ENCODE peak calls at places on chromosomes 6 and 20, in nine cellular contexts. Y, U, B, T, P, D, J, M and L are unnamed samples.

GRCh38 chr6:42618686-42619085 is 54.9 kb downstream of the UBR2 start:
- DNase-seq in Y (no peak), U (no peak), B (peak; percentile 83), T (no peak), P (no peak), D (peak; percentile 79), J (no peak), M (no peak), L (no peak)

GRCh38 chr6:148170286-148170685 is 172.4 kb upstream of the SASH1 start:
- DNase-seq in Y (no peak), U (no peak), B (no peak), T (no peak), P (no peak), D (no peak), J (no peak), M (no peak), L (peak; percentile 6)

GRCh38 chr20:57361517-57361916 is 10.5 kb downstream of the RAE1 start:
- DNase-seq in Y (no peak), U (no peak), B (peak; percentile 87), T (no peak), P (no peak), D (peak; percentile 88), J (no peak), M (no peak), L (peak; percentile 66)

GRCh38 chr6:13795041-13795748 is 19.2 kb downstream of the MCUR1 start:
- DNase-seq in Y (peak; percentile 23), U (peak; percentile 74), B (peak; percentile 83), T (peak; percentile 86), P (peak; percentile 84), D (peak; percentile 70), J (peak; percentile 78), M (peak; percentile 90), L (peak; percentile 83)

GRCh38 chr20:36284751-36285150 is 21.4 kb upstream of the DLGAP4 start:
- DNase-seq in Y (no peak), U (peak; percentile 9), B (no peak), T (no peak), P (peak; percentile 21), D (no peak), J (no peak), M (no peak), L (no peak)

GRCh38 chr6:158548418-158549161 is 11.3 kb upstream of the TMEM181 start:
- DNase-seq in Y (no peak), U (no peak), B (no peak), T (peak; percentile 41), P (peak; percentile 41), D (peak; percentile 39), J (peak; percentile 9), M (no peak), L (no peak)

GRCh38 chr20:4326194-4327065 is 311.1 kb upstream of the RNF24 start:
- DNase-seq in Y (no peak), U (no peak), B (peak; percentile 4), T (no peak), P (no peak), D (no peak), J (no peak), M (no peak), L (no peak)

GRCh38 chr6:126804255-126805064 is 314.0 kb upstream of the RSPO3 start:
- DNase-seq in Y (peak; percentile 8), U (peak; percentile 36), B (peak; percentile 55), T (peak; percentile 59), P (no peak), D (peak; percentile 30), J (peak; percentile 11), M (no peak), L (peak; percentile 70)

GRCh38 chr20:45138451-45139300 is 14.4 kb upstream of the WFDC12 start:
- DNase-seq in Y (peak; percentile 31), U (peak; percentile 85), B (no peak), T (peak; percentile 74), P (peak; percentile 90), D (no peak), J (peak; percentile 31), M (no peak), L (peak; percentile 42)

GRCh38 chr6:8914700-8915099 is 479.4 kb upstream of the SLC35B3 start:
- DNase-seq in Y (no peak), U (no peak), B (no peak), T (no peak), P (no peak), D (no peak), J (no peak), M (no peak), L (no peak)

GRCh38 chr20:2799688-2800589 is 488 bp downstream of the CPXM1 start:
- DNase-seq in Y (no peak), U (no peak), B (peak; percentile 7), T (peak; percentile 66), P (no peak), D (peak; percentile 16), J (no peak), M (no peak), L (peak; percentile 22)

GRCh38 chr20:2798814-2799213 is 1.6 kb downstream of the CPXM1 start:
- DNase-seq in Y (no peak), U (no peak), B (peak; percentile 10), T (peak; percentile 56), P (no peak), D (no peak), J (no peak), M (no peak), L (no peak)

GRCh38 chr20:2800590-2801458 is at the start of gene CPXM1:
- DNase-seq in Y (no peak), U (no peak), B (no peak), T (peak; percentile 90), P (no peak), D (no peak), J (no peak), M (no peak), L (peak; percentile 68)

GRCh38 chr20:2799271-2799670 is 1.2 kb downstream of the CPXM1 start:
- DNase-seq in Y (no peak), U (no peak), B (no peak), T (peak; percentile 29), P (no peak), D (no peak), J (no peak), M (no peak), L (no peak)

DNA sequence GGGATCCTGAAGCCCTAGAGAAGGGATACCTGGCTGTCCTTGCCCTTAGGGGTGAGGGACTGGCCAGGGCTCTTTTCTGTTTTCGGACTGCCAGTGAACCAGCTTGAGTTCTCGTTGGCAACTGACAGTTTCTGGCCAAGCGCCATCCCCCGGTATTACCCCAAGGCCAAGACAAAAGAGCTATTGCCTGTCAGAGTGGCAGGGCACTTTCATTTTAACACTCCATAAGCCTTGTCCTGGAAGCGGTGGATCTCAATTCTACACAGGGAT is 967 bp upstream of the CPXM1 start:
- DNase-seq in Y (no peak), U (no peak), B (no peak), T (peak; percentile 15), P (no peak), D (no peak), J (peak; percentile 51), M (no peak), L (no peak)
- H3K4me3 ChIP-seq in Y (no peak overlapping the region), U (no peak overlapping the region), B (no peak overlapping the region), T (peak overlapping the region; percentile 68), P (no peak overlapping the region), D (no peak overlapping the region), J (no peak overlapping the region), M (no peak overlapping the region), L (no peak overlapping the region)

GRCh38 chr20:10076126-10077080 is 41.6 kb downstream of the ANKEF1 start:
- DNase-seq in Y (no peak), U (no peak), B (no peak), T (no peak), P (no peak), D (peak; percentile 13), J (peak; percentile 65), M (no peak), L (no peak)

GRCh38 chr20:10078403-10078802 is 43.6 kb downstream of the ANKEF1 start:
- DNase-seq in Y (no peak), U (no peak), B (no peak), T (no peak), P (no peak), D (no peak), J (peak; percentile 61), M (no peak), L (no peak)

GRCh38 chr20:10075606-10076005 is 40.8 kb downstream of the ANKEF1 start:
- DNase-seq in Y (no peak), U (no peak), B (no peak), T (no peak), P (no peak), D (no peak), J (no peak), M (no peak), L (no peak)

GRCh38 chr20:10077886-10078285 is 43.1 kb downstream of the ANKEF1 start:
- DNase-seq in Y (no peak), U (no peak), B (no peak), T (no peak), P (no peak), D (no peak), J (no peak), M (no peak), L (no peak)

DNA sequence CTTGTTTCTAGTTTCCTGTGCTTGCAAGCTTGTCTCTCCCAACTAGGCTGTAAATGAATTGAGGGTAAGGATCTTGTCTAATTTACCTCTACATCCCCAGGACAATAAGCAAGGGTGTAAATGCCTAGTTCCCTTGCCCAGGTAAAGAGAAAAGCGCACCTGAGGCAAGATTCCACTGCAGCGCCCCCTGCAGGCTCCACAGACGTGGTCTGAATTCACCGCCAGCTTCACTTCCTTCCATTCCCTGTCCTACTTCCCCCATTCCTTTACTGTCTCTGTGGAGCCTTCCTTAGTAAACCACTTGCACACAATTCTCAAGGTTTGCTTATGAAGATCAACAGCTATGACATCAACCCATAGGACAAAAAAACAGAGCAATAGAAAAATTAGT is 42.3 kb downstream of the ANKEF1 start:
- DNase-seq in Y (no peak), U (no peak), B (no peak), T (peak; percentile 36), P (no peak), D (no peak), J (no peak), M (no peak), L (no peak)
- TF ChIP-seq CTCF in Y (peak; percentile 61), U (peak; percentile 20), B (no peak), T (peak; percentile 70), P (peak; percentile 28), D (peak; percentile 10), J (no peak), M (no peak), L (peak; percentile 48)

DNA sequence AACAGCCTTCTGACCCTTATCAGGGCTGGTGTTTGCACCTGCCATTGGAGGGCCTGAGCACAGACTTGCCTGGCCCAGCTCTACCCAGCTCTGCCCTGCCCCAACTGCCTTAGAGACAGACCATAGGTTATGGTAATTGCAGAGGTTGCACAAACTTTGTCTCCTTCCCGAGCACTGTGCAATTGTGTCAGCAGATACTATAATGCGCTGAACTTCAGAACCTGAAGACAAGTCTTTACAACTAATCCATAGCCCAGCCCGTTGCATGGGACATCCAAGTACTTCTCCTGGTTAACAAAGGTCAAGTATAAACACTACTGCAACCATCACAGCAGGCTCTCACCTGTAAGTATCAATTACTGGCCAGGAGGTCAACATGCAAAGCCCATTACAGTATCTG is 58.6 kb downstream of the PDSS2 start:
- DNase-seq in Y (no peak), U (no peak), B (no peak), T (no peak), P (no peak), D (no peak), J (no peak), M (no peak), L (no peak)
- H3K9me3 ChIP-seq in Y (peaks cover 9% of the 10 kb centered on the region), U (no peaks in the 10 kb centered on the region), B (no peaks in the 10 kb centered on the region), T (no peaks in the 10 kb centered on the region), P (peaks cover 13% of the 10 kb centered on the region), D (no peaks in the 10 kb centered on the region), J (no peaks in the 10 kb centered on the region), M (no peaks in the 10 kb centered on the region), L (no peaks in the 10 kb centered on the region)

GRCh38 chr20:5413394-5413793 is 96.6 kb upstream of the PROKR2 start:
- DNase-seq in Y (no peak), U (no peak), B (no peak), T (no peak), P (no peak), D (no peak), J (no peak), M (no peak), L (no peak)

GRCh38 chr20:5410450-5410849 is 93.7 kb upstream of the PROKR2 start:
- DNase-seq in Y (no peak), U (no peak), B (no peak), T (no peak), P (no peak), D (no peak), J (no peak), M (no peak), L (no peak)
- H3K4me3 ChIP-seq in Y (no peak overlapping the region), U (no peak overlapping the region), B (no peak overlapping the region), T (no peak overlapping the region), P (no peak overlapping the region), D (no peak overlapping the region), J (no peak overlapping the region), M (no peak overlapping the region), L (no peak overlapping the region)